ENCODE peak calls at places on chromosome 12, in four cellular contexts. One of them, this sample, is unnamed.

GRCh38 chr12:52307836-52308806 is 13.1 kb downstream of the KRT83 start:
- DNase-seq in putamen: peak
- DNase-seq in stimulated activated effector memory CD8-positive, alpha-beta T cell treated with anti-CD3 and anti-CD28 coated beads, Interleukin-12 subunit alpha, Interleukin-12 subunit beta, amount 100 ng/mL, for 72 hours: peak
- DNase-seq in activated CD4-positive, alpha-beta T cell treated with anti-CD3 and anti-CD28 coated beads, Interleukin-2, amount 50 U/mL, for 24 hours: no peak
- DNase-seq in this sample: peak

GRCh38 chr12:132783917-132784531 is 22.4 kb upstream of the ANKLE2 start:
- DNase-seq in putamen: no peak
- DNase-seq in activated CD4-positive, alpha-beta T cell treated with anti-CD3 and anti-CD28 coated beads, Interleukin-2, amount 50 U/mL, for 24 hours: no peak
- DNase-seq in stimulated activated effector memory CD8-positive, alpha-beta T cell treated with anti-CD3 and anti-CD28 coated beads, Interleukin-12 subunit alpha, Interleukin-12 subunit beta, amount 100 ng/mL, for 72 hours: no peak
- DNase-seq in this sample: no peak

GRCh38 chr12:85405781-85406522 is 125.9 kb downstream of the ALX1 start:
- DNase-seq in stimulated activated effector memory CD8-positive, alpha-beta T cell treated with anti-CD3 and anti-CD28 coated beads, Interleukin-12 subunit alpha, Interleukin-12 subunit beta, amount 100 ng/mL, for 72 hours: no peak
- DNase-seq in activated CD4-positive, alpha-beta T cell treated with anti-CD3 and anti-CD28 coated beads, Interleukin-2, amount 50 U/mL, for 24 hours: no peak
- DNase-seq in putamen: no peak
- DNase-seq in this sample: peak

GRCh38 chr12:132638541-132639408 is 20.2 kb downstream of the P2RX2 start:
- DNase-seq in activated CD4-positive, alpha-beta T cell treated with anti-CD3 and anti-CD28 coated beads, Interleukin-2, amount 50 U/mL, for 24 hours: no peak
- DNase-seq in stimulated activated effector memory CD8-positive, alpha-beta T cell treated with anti-CD3 and anti-CD28 coated beads, Interleukin-12 subunit alpha, Interleukin-12 subunit beta, amount 100 ng/mL, for 72 hours: no peak
- DNase-seq in putamen: no peak
- DNase-seq in this sample: peak

GRCh38 chr12:125050868-125051267 is 14.4 kb upstream of the AACS start:
- DNase-seq in activated CD4-positive, alpha-beta T cell treated with anti-CD3 and anti-CD28 coated beads, Interleukin-2, amount 50 U/mL, for 24 hours: no peak
- DNase-seq in putamen: no peak
- DNase-seq in stimulated activated effector memory CD8-positive, alpha-beta T cell treated with anti-CD3 and anti-CD28 coated beads, Interleukin-12 subunit alpha, Interleukin-12 subunit beta, amount 100 ng/mL, for 72 hours: no peak
- DNase-seq in this sample: no peak

GRCh38 chr12:67702136-67702535 is 53.6 kb downstream of the DYRK2 start:
- DNase-seq in stimulated activated effector memory CD8-positive, alpha-beta T cell treated with anti-CD3 and anti-CD28 coated beads, Interleukin-12 subunit alpha, Interleukin-12 subunit beta, amount 100 ng/mL, for 72 hours: no peak
- DNase-seq in activated CD4-positive, alpha-beta T cell treated with anti-CD3 and anti-CD28 coated beads, Interleukin-2, amount 50 U/mL, for 24 hours: no peak
- DNase-seq in putamen: no peak
- DNase-seq in this sample: no peak

GRCh38 chr12:117921922-117922777 is 46.6 kb downstream of the KSR2 start:
- DNase-seq in activated CD4-positive, alpha-beta T cell treated with anti-CD3 and anti-CD28 coated beads, Interleukin-2, amount 50 U/mL, for 24 hours: no peak
- DNase-seq in stimulated activated effector memory CD8-positive, alpha-beta T cell treated with anti-CD3 and anti-CD28 coated beads, Interleukin-12 subunit alpha, Interleukin-12 subunit beta, amount 100 ng/mL, for 72 hours: no peak
- DNase-seq in putamen: peak
- DNase-seq in this sample: no peak

GRCh38 chr12:114064497-114064896 is 98.4 kb upstream of the RBM19 start:
- DNase-seq in stimulated activated effector memory CD8-positive, alpha-beta T cell treated with anti-CD3 and anti-CD28 coated beads, Interleukin-12 subunit alpha, Interleukin-12 subunit beta, amount 100 ng/mL, for 72 hours: no peak
- DNase-seq in activated CD4-positive, alpha-beta T cell treated with anti-CD3 and anti-CD28 coated beads, Interleukin-2, amount 50 U/mL, for 24 hours: no peak
- DNase-seq in putamen: no peak
- DNase-seq in this sample: no peak

GRCh38 chr12:105329926-105330282 is 587 bp upstream of the C12orf75 start:
- DNase-seq in putamen: no peak
- DNase-seq in stimulated activated effector memory CD8-positive, alpha-beta T cell treated with anti-CD3 and anti-CD28 coated beads, Interleukin-12 subunit alpha, Interleukin-12 subunit beta, amount 100 ng/mL, for 72 hours: no peak
- DNase-seq in activated CD4-positive, alpha-beta T cell treated with anti-CD3 and anti-CD28 coated beads, Interleukin-2, amount 50 U/mL, for 24 hours: no peak
- DNase-seq in this sample: no peak

GRCh38 chr12:105357162-105357691 is 26.7 kb downstream of the C12orf75 start:
- DNase-seq in stimulated activated effector memory CD8-positive, alpha-beta T cell treated with anti-CD3 and anti-CD28 coated beads, Interleukin-12 subunit alpha, Interleukin-12 subunit beta, amount 100 ng/mL, for 72 hours: no peak
- DNase-seq in activated CD4-positive, alpha-beta T cell treated with anti-CD3 and anti-CD28 coated beads, Interleukin-2, amount 50 U/mL, for 24 hours: no peak
- DNase-seq in putamen: no peak
- DNase-seq in this sample: no peak

GRCh38 chr12:107593713-107594381 is 91.8 kb upstream of the PWP1 start:
- DNase-seq in activated CD4-positive, alpha-beta T cell treated with anti-CD3 and anti-CD28 coated beads, Interleukin-2, amount 50 U/mL, for 24 hours: no peak
- DNase-seq in stimulated activated effector memory CD8-positive, alpha-beta T cell treated with anti-CD3 and anti-CD28 coated beads, Interleukin-12 subunit alpha, Interleukin-12 subunit beta, amount 100 ng/mL, for 72 hours: no peak
- DNase-seq in putamen: no peak
- DNase-seq in this sample: peak

GRCh38 chr12:117023998-117024960 is 74.9 kb downstream of the TESC start:
- DNase-seq in putamen: no peak
- DNase-seq in stimulated activated effector memory CD8-positive, alpha-beta T cell treated with anti-CD3 and anti-CD28 coated beads, Interleukin-12 subunit alpha, Interleukin-12 subunit beta, amount 100 ng/mL, for 72 hours: no peak
- DNase-seq in activated CD4-positive, alpha-beta T cell treated with anti-CD3 and anti-CD28 coated beads, Interleukin-2, amount 50 U/mL, for 24 hours: no peak
- DNase-seq in this sample: no peak

GRCh38 chr12:116771651-116772050 is 33.5 kb downstream of the RNFT2 start:
- DNase-seq in activated CD4-positive, alpha-beta T cell treated with anti-CD3 and anti-CD28 coated beads, Interleukin-2, amount 50 U/mL, for 24 hours: no peak
- DNase-seq in putamen: no peak
- DNase-seq in stimulated activated effector memory CD8-positive, alpha-beta T cell treated with anti-CD3 and anti-CD28 coated beads, Interleukin-12 subunit alpha, Interleukin-12 subunit beta, amount 100 ng/mL, for 72 hours: no peak
- DNase-seq in this sample: no peak

GRCh38 chr12:69330475-69331473 is 17.4 kb upstream of the LYZ start:
- DNase-seq in putamen: no peak
- DNase-seq in activated CD4-positive, alpha-beta T cell treated with anti-CD3 and anti-CD28 coated beads, Interleukin-2, amount 50 U/mL, for 24 hours: peak
- DNase-seq in stimulated activated effector memory CD8-positive, alpha-beta T cell treated with anti-CD3 and anti-CD28 coated beads, Interleukin-12 subunit alpha, Interleukin-12 subunit beta, amount 100 ng/mL, for 72 hours: peak
- DNase-seq in this sample: no peak

GRCh38 chr12:57470286-57470969 is 9.2 kb downstream of the ARHGAP9 start:
- DNase-seq in stimulated activated effector memory CD8-positive, alpha-beta T cell treated with anti-CD3 and anti-CD28 coated beads, Interleukin-12 subunit alpha, Interleukin-12 subunit beta, amount 100 ng/mL, for 72 hours: no peak
- DNase-seq in activated CD4-positive, alpha-beta T cell treated with anti-CD3 and anti-CD28 coated beads, Interleukin-2, amount 50 U/mL, for 24 hours: no peak
- DNase-seq in putamen: no peak
- DNase-seq in this sample: no peak

GRCh38 chr12:29519585-29520182 is 22.2 kb upstream of the OVCH1 start:
- DNase-seq in activated CD4-positive, alpha-beta T cell treated with anti-CD3 and anti-CD28 coated beads, Interleukin-2, amount 50 U/mL, for 24 hours: no peak
- DNase-seq in putamen: peak
- DNase-seq in stimulated activated effector memory CD8-positive, alpha-beta T cell treated with anti-CD3 and anti-CD28 coated beads, Interleukin-12 subunit alpha, Interleukin-12 subunit beta, amount 100 ng/mL, for 72 hours: no peak
- DNase-seq in this sample: peak

GRCh38 chr12:14854586-14855163 is 11.3 kb upstream of the ART4 start:
- DNase-seq in stimulated activated effector memory CD8-positive, alpha-beta T cell treated with anti-CD3 and anti-CD28 coated beads, Interleukin-12 subunit alpha, Interleukin-12 subunit beta, amount 100 ng/mL, for 72 hours: no peak
- DNase-seq in activated CD4-positive, alpha-beta T cell treated with anti-CD3 and anti-CD28 coated beads, Interleukin-2, amount 50 U/mL, for 24 hours: no peak
- DNase-seq in putamen: no peak
- DNase-seq in this sample: no peak

GRCh38 chr12:51342416-51342815 is 4.1 kb downstream of the CELA1 start:
- DNase-seq in activated CD4-positive, alpha-beta T cell treated with anti-CD3 and anti-CD28 coated beads, Interleukin-2, amount 50 U/mL, for 24 hours: no peak
- DNase-seq in putamen: no peak
- DNase-seq in stimulated activated effector memory CD8-positive, alpha-beta T cell treated with anti-CD3 and anti-CD28 coated beads, Interleukin-12 subunit alpha, Interleukin-12 subunit beta, amount 100 ng/mL, for 72 hours: no peak
- DNase-seq in this sample: no peak

GRCh38 chr12:93419388-93420034 is 22.2 kb downstream of the UBE2N start:
- DNase-seq in stimulated activated effector memory CD8-positive, alpha-beta T cell treated with anti-CD3 and anti-CD28 coated beads, Interleukin-12 subunit alpha, Interleukin-12 subunit beta, amount 100 ng/mL, for 72 hours: no peak
- DNase-seq in activated CD4-positive, alpha-beta T cell treated with anti-CD3 and anti-CD28 coated beads, Interleukin-2, amount 50 U/mL, for 24 hours: no peak
- DNase-seq in putamen: peak
- DNase-seq in this sample: peak

GRCh38 chr12:80632835-80633234 is 74.6 kb upstream of the MYF6 start:
- DNase-seq in activated CD4-positive, alpha-beta T cell treated with anti-CD3 and anti-CD28 coated beads, Interleukin-2, amount 50 U/mL, for 24 hours: no peak
- DNase-seq in stimulated activated effector memory CD8-positive, alpha-beta T cell treated with anti-CD3 and anti-CD28 coated beads, Interleukin-12 subunit alpha, Interleukin-12 subunit beta, amount 100 ng/mL, for 72 hours: no peak
- DNase-seq in putamen: no peak
- DNase-seq in this sample: peak

GRCh38 chr12:1246637-1247036 is 255.6 kb downstream of the ERC1 start:
- DNase-seq in stimulated activated effector memory CD8-positive, alpha-beta T cell treated with anti-CD3 and anti-CD28 coated beads, Interleukin-12 subunit alpha, Interleukin-12 subunit beta, amount 100 ng/mL, for 72 hours: no peak
- DNase-seq in activated CD4-positive, alpha-beta T cell treated with anti-CD3 and anti-CD28 coated beads, Interleukin-2, amount 50 U/mL, for 24 hours: no peak
- DNase-seq in putamen: no peak
- DNase-seq in this sample: peak

GRCh38 chr12:52804029-52804428 is 8.1 kb upstream of the KRT3 start:
- DNase-seq in activated CD4-positive, alpha-beta T cell treated with anti-CD3 and anti-CD28 coated beads, Interleukin-2, amount 50 U/mL, for 24 hours: no peak
- DNase-seq in stimulated activated effector memory CD8-positive, alpha-beta T cell treated with anti-CD3 and anti-CD28 coated beads, Interleukin-12 subunit alpha, Interleukin-12 subunit beta, amount 100 ng/mL, for 72 hours: no peak
- DNase-seq in putamen: no peak
- DNase-seq in this sample: peak

GRCh38 chr12:131368073-131369071 is 342.5 kb upstream of the SFSWAP start:
- DNase-seq in stimulated activated effector memory CD8-positive, alpha-beta T cell treated with anti-CD3 and anti-CD28 coated beads, Interleukin-12 subunit alpha, Interleukin-12 subunit beta, amount 100 ng/mL, for 72 hours: no peak
- DNase-seq in activated CD4-positive, alpha-beta T cell treated with anti-CD3 and anti-CD28 coated beads, Interleukin-2, amount 50 U/mL, for 24 hours: no peak
- DNase-seq in putamen: no peak
- DNase-seq in this sample: no peak

GRCh38 chr12:12404297-12404696 is 47.4 kb downstream of the BORCS5 start:
- DNase-seq in putamen: no peak
- DNase-seq in stimulated activated effector memory CD8-positive, alpha-beta T cell treated with anti-CD3 and anti-CD28 coated beads, Interleukin-12 subunit alpha, Interleukin-12 subunit beta, amount 100 ng/mL, for 72 hours: no peak
- DNase-seq in activated CD4-positive, alpha-beta T cell treated with anti-CD3 and anti-CD28 coated beads, Interleukin-2, amount 50 U/mL, for 24 hours: no peak
- DNase-seq in this sample: peak